ENCODE peak calls at places on chromosomes 7 and 10, in eight cellular contexts. L is RWPE2; R is CD4-positive, CD25-positive, alpha-beta regulatory T cell; T is body of pancreas; D is Panc1; M is right cardiac atrium; O is IMR-90; G is PC-3. K is an unnamed sample. For H3K4me1, the result is how much of the 10 kb centered on the place peaks cover.

GRCh38 chr7:100089458-100090201 is 861 bp downstream of the COPS6 start:
- ATAC-seq in M (no peak), G (no peak), D (no peak), R (no peak), L (no peak), O (peak), T (no peak), K (no peak)

GRCh38 chr7:17408245-17408903 is 109.9 kb downstream of the AHR start:
- ATAC-seq in G (peak), M (peak), D (peak), R (no peak), O (peak), T (peak), L (peak), K (peak)

GRCh38 chr10:21810582-21811244 is 192.8 kb downstream of the DNAJC1 start:
- ATAC-seq in M (no peak), D (no peak), T (no peak), L (peak), G (no peak), O (no peak), R (no peak), K (no peak)

GRCh38 chr10:99530108-99531025 is 2.4 kb upstream of the NKX2-3 start:
- ATAC-seq in T (no peak), G (no peak), D (no peak), M (no peak), L (no peak), R (no peak), O (no peak), K (no peak)

GRCh38 chr7:144873316-144873845 is 37.5 kb upstream of the TPK1 start:
- ATAC-seq in M (no peak), G (no peak), O (no peak), D (no peak), L (no peak), T (no peak), R (no peak), K (no peak)

GRCh38 chr7:139691253-139691781 is 86.5 kb downstream of the HIPK2 start:
- ATAC-seq in T (peak), M (peak), R (no peak), G (no peak), D (peak), L (no peak), O (peak), K (peak)

GRCh38 chr7:142030846-142031245 is 35.2 kb downstream of the MGAM start:
- ATAC-seq in D (no peak), T (no peak), M (no peak), O (no peak), L (no peak), R (no peak), G (no peak), K (no peak)

GRCh38 chr7:139698879-139699278 is 78.9 kb downstream of the HIPK2 start:
- ATAC-seq in O (no peak), G (no peak), T (no peak), L (no peak), M (no peak), D (no peak), R (no peak), K (no peak)

GRCh38 chr10:43160919-43161251 is 22.6 kb downstream of the CSGALNACT2 start:
- ATAC-seq in G (no peak), R (no peak), D (no peak), M (no peak), T (no peak), O (peak), L (peak), K (no peak)

GRCh38 chr10:92692697-92693533 is 3.2 kb downstream of the HHEX start:
- ATAC-seq in L (no peak), M (no peak), D (no peak), T (no peak), O (no peak), R (no peak), G (no peak), K (no peak)

GRCh38 chr10:77902159-77902558 is 24.4 kb downstream of the DLG5 start:
- ATAC-seq in O (no peak), L (no peak), T (no peak), R (no peak), M (no peak), D (no peak), G (no peak), K (no peak)

GRCh38 chr10:22489467-22489866 is 144.2 kb downstream of the SPAG6 start:
- ATAC-seq in G (no peak), D (no peak), T (no peak), L (no peak), M (no peak), O (no peak), R (no peak), K (no peak)

GRCh38 chr10:132427939-132428367 is 31.0 kb downstream of the PWWP2B start:
- ATAC-seq in R (no peak), G (no peak), O (no peak), M (no peak), T (no peak), D (no peak), L (no peak), K (no peak)

GRCh38 chr7:2641406-2642393 is 9.9 kb downstream of the TTYH3 start:
- ATAC-seq in R (no peak), T (peak), D (peak), L (peak), G (no peak), O (peak), M (peak), K (peak)

GRCh38 chr10:21920633-21921032 is 82.9 kb downstream of the DNAJC1 start:
- ATAC-seq in O (no peak), L (peak), R (no peak), D (no peak), G (no peak), M (no peak), T (no peak), K (no peak)

GRCh38 chr10:79018591-79019011 is 50.2 kb upstream of the ZMIZ1 start:
- ATAC-seq in G (peak), L (peak), T (no peak), D (no peak), O (peak), R (no peak), M (no peak), K (no peak)

GRCh38 chr7:16498122-16498521 is 28.5 kb upstream of the LRRC72 start:
- ATAC-seq in D (no peak), R (no peak), G (no peak), T (no peak), M (no peak), L (no peak), O (no peak), K (no peak)

GRCh38 chr7:151838861-151839381 is 38.0 kb downstream of the PRKAG2 start:
- ATAC-seq in R (peak), T (no peak), M (peak), O (no peak), G (no peak), D (no peak), L (no peak), K (peak)

GRCh38 chr7:92076509-92076908 is 57.8 kb downstream of the CYP51A1 start:
- ATAC-seq in T (peak), M (no peak), L (peak), O (no peak), D (no peak), G (peak), R (no peak), K (no peak)

GRCh38 chr10:62763155-62763554 is 41.4 kb upstream of the ADO start:
- ATAC-seq in T (no peak), R (no peak), G (no peak), O (no peak), M (peak), D (no peak), L (no peak), K (no peak)

GRCh38 chr7:50339990-50340500 is 35.5 kb downstream of the IKZF1 start:
- ATAC-seq in G (no peak), D (no peak), T (no peak), M (no peak), O (no peak), R (peak), L (no peak), K (no peak)

GRCh38 chr7:16603633-16604032 is 41.9 kb downstream of the ANKMY2 start:
- ATAC-seq in G (no peak), D (no peak), T (peak), O (no peak), M (no peak), R (no peak), L (no peak), K (no peak)

GRCh38 chr7:1533569-1534329 is 3.2 kb downstream of the MAFK start:
- ATAC-seq in O (peak), D (peak), L (peak), T (no peak), G (peak), M (peak), R (no peak), K (no peak)

GRCh38 chr7:35505031-35505430 is 189.9 kb downstream of the HERPUD2 start:
- ATAC-seq in L (no peak), M (no peak), T (no peak), D (no peak), R (no peak), O (no peak), G (no peak), K (no peak)

GRCh38 chr10:24915304-24915703 is 37.1 kb downstream of the PRTFDC1 start:
- ATAC-seq in G (no peak), T (no peak), D (no peak), L (no peak), O (no peak), M (no peak), R (no peak), K (no peak)

GRCh38 chr7:44057849-44058758 is 7.3 kb downstream of the PGAM2 start:
- ATAC-seq in L (peak), M (no peak), D (peak), R (no peak), T (no peak), O (no peak), G (no peak), K (no peak)

GRCh38 chr7:44058759-44059218 is 6.6 kb downstream of the PGAM2 start:
- ATAC-seq in R (no peak), G (no peak), D (no peak), L (no peak), O (no peak), T (no peak), M (no peak), K (no peak)

GRCh38 chr7:44060091-44060947 is 5.0 kb downstream of the PGAM2 start:
- ATAC-seq in R (no peak), T (no peak), D (no peak), O (no peak), G (no peak), M (peak), L (no peak), K (no peak)

GRCh38 chr7:44060948-44061644 is 4.3 kb downstream of the PGAM2 start:
- ATAC-seq in T (no peak), D (no peak), L (no peak), R (no peak), G (no peak), O (no peak), M (no peak), K (no peak)

DNA sequence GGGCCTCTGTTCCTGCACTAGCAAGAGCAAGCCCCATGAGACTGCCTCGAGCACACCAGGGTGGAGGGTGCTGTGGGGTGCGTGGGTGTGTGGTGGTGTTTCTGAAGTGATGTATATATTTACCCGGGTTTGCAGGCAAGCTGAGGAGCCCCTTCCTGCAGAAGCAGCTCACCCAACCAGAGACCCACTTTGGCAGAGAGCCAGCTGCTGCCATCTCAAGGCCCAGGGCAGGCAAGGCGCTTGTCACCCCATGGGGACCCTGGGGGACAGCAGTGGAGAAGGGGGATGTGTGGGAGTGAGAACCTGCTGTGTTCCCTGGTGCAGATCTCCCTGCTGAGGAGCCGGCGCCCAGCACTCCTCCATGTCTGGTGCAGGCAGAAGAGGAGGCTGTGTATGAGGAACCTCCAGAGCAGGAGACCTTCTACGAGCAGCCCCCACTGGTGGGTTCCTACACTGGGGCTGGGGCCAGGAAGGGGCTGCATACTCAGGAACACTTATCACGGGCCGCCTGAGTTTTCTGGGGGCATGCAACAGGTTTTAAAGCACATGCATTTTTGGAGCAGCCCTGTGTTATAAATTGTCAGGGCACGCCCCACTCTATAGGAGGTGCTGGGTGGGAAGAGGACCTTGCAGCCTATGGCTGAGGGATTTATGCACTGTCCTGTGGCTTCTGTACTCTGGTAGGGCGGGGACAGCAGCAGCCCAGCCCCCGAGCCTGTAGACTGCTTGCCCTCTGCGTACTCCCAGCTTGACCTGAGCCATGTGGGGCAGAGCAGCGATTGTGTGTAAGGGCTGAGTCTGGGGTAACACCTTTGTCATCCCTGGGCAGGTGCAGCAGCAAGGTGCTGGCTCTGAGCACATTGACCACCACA is 5.9 kb downstream of the PGAM2 start:
- ATAC-seq in T (no peak), M (no peak), R (no peak), L (no peak), D (no peak), O (no peak), G (no peak), K (no peak)
- H3K4me1 ChIP-seq in T (under half), M (under half), R (under half), L (under half), D (under half), O (under half), G (under half), K (under half)

GRCh38 chr7:90772410-90772809 is 176.3 kb downstream of the CDK14 start:
- ATAC-seq in O (no peak), M (no peak), G (no peak), L (no peak), R (no peak), T (no peak), D (no peak), K (no peak)
- H3K4me3 ChIP-seq in O (no peak), M (no peak), G (no peak), L (no peak), R (no peak), T (no peak), D (no peak), K (no peak)

GRCh38 chr7:150633926-150634325 is 1.7 kb upstream of the GIMAP6 start:
- ATAC-seq in M (no peak), R (no peak), L (no peak), G (no peak), O (no peak), D (no peak), T (no peak), K (no peak)

GRCh38 chr7:150629347-150629746 is 2.8 kb downstream of the GIMAP6 start:
- ATAC-seq in L (no peak), D (no peak), M (peak), R (no peak), G (no peak), T (peak), O (no peak), K (peak)

GRCh38 chr7:150631866-150632864 is at the start of gene GIMAP6:
- ATAC-seq in O (no peak), M (peak), L (no peak), G (no peak), D (no peak), R (peak), T (peak), K (no peak)

GRCh38 chr7:150627959-150628358 is 4.2 kb downstream of the GIMAP6 start:
- ATAC-seq in G (no peak), O (no peak), L (no peak), R (no peak), T (no peak), D (no peak), M (no peak), K (no peak)

GRCh38 chr7:150631084-150631824 is 931 bp downstream of the GIMAP6 start:
- ATAC-seq in O (no peak), D (no peak), R (peak), L (peak), G (no peak), M (peak), T (peak), K (peak)
- H3K27ac ChIP-seq in O (no peak), D (no peak), R (peak), L (no peak), G (no peak), M (peak), T (no peak), K (peak)

DNA sequence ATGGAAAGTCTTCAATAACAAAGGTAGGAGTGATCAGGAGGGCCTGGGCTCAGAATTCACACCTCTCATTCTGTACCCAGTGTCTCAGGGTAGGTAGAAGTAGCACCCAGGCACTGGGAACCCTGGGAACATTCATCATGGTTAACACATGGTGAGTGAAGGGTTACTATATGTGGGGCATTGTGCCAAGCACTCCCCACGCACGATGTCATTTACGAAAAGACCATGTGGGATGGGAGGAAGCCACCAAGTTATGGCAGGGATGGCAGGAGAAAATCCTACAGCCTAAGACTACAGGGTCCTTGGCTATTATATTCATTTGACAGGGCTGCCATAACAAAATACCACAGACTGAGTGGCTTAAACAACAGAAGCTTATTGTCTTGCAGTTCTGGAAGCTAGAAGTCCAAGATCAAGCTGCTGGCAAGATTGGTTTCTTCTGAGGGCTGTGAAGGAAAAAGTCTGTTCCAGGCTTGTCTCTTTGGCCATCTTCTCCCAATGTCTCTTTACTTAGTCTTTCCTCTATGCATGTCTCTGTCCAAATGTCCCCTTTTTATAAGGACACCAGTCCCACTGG is 27.7 kb upstream of the DDIT4 start:
- ATAC-seq in D (no peak), R (no peak), G (no peak), L (no peak), O (no peak), M (no peak), T (no peak), K (no peak)
- H3K4me1 ChIP-seq in D (under half), R (half or more), G (under half), L (half or more), O (under half), M (half or more), T (half or more), K (half or more)

GRCh38 chr10:116108106-116108505 is 164.9 kb downstream of the GFRA1 start:
- ATAC-seq in L (no peak), T (no peak), D (no peak), R (no peak), O (no peak), G (no peak), M (no peak), K (no peak)
- H3K4me3 ChIP-seq in L (no peak), T (no peak), D (no peak), R (no peak), O (no peak), G (no peak), M (no peak), K (no peak)

GRCh38 chr10:93697207-93697606 is 5.2 kb downstream of the FRA10AC1 start:
- ATAC-seq in L (no peak), G (no peak), D (no peak), R (no peak), O (no peak), M (no peak), T (no peak), K (no peak)

GRCh38 chr10:93703066-93703465 is 674 bp upstream of the FRA10AC1 start:
- ATAC-seq in L (no peak), T (no peak), M (peak), O (peak), R (no peak), G (peak), D (no peak), K (no peak)

GRCh38 chr10:93703841-93704240 is 1.4 kb upstream of the FRA10AC1 start:
- ATAC-seq in M (no peak), O (no peak), G (no peak), L (no peak), R (no peak), T (no peak), D (no peak), K (no peak)

GRCh38 chr10:93702278-93703001 is at the start of gene FRA10AC1:
- ATAC-seq in O (peak), T (peak), L (peak), M (peak), R (peak), D (peak), G (peak), K (peak)

DNA sequence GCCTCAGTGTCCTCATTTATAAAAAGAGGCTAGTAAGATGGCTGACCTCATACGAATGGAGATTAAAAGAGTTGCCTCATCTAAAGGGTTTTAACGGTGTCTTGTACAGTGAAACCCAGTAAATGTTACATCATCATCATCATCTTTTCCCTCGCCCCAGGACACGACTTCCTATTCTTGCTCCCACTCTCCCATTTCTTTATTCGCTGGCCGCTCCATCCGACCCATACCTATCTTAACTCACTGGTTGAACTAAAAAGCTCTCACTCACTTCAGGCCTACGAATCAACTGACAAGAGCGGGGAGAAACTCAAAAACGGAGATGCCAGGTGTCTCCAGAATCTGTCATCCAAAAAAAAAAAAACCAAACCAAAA is 502 bp downstream of the FRA10AC1 start:
- ATAC-seq in G (peak), L (peak), T (peak), D (no peak), R (peak), O (peak), M (peak), K (no peak)
- H3K27ac ChIP-seq in G (peak), L (peak), T (peak), D (peak), R (peak), O (peak), M (peak), K (peak)

GRCh38 chr7:55122263-55122662 is 103.4 kb downstream of the EGFR start:
- ATAC-seq in M (no peak), R (no peak), O (no peak), L (no peak), T (no peak), G (no peak), D (peak), K (no peak)
- H3K4me1 ChIP-seq in M (under half), R (under half), O (under half), L (half or more), T (under half), G (under half), D (under half), K (under half)

GRCh38 chr7:7175075-7175695 is 7.2 kb upstream of the C1GALT1 start:
- ATAC-seq in D (no peak), T (no peak), M (no peak), O (no peak), G (no peak), R (no peak), L (no peak), K (no peak)

GRCh38 chr7:7178906-7179305 is 3.4 kb upstream of the C1GALT1 start:
- ATAC-seq in M (no peak), R (no peak), T (no peak), L (no peak), G (no peak), O (no peak), D (no peak), K (no peak)

GRCh38 chr7:7178081-7178480 is 4.3 kb upstream of the C1GALT1 start:
- ATAC-seq in R (no peak), D (no peak), G (no peak), T (no peak), O (no peak), M (no peak), L (no peak), K (no peak)

GRCh38 chr7:7177044-7177517 is 5.3 kb upstream of the C1GALT1 start:
- ATAC-seq in O (peak), T (peak), M (no peak), D (peak), R (no peak), L (peak), G (peak), K (no peak)

GRCh38 chr7:7176421-7177043 is 5.8 kb upstream of the C1GALT1 start:
- ATAC-seq in D (peak), R (no peak), L (peak), T (peak), G (peak), O (peak), M (peak), K (peak)
- H3K4me3 ChIP-seq in D (no peak), R (no peak), L (no peak), T (no peak), G (peak), O (no peak), M (no peak), K (no peak)